ENCODE peak calls at places on chromosomes 13 and 19, in ten cellular contexts. E, I, P, D, V, R, Q, M, L and H are unnamed samples.
A peak's percentile ranks its signal among the peaks of the same experiment; 100 is the strongest.

GRCh38 chr19:2494084-2494446 is 18.1 kb downstream of the GADD45B start:
- DNase-seq in E (no peak), I (no peak), P (no peak), D (peak; percentile 89), V (no peak), R (no peak), Q (no peak), M (peak; percentile 65), L (no peak), H (no peak)

GRCh38 chr13:105948143-105948542 is 587.3 kb downstream of the EFNB2 start:
- DNase-seq in E (no peak), I (no peak), P (no peak), D (no peak), V (no peak), R (no peak), Q (no peak), M (no peak), L (no peak), H (no peak)

GRCh38 chr13:95083758-95084157 is 217.5 kb downstream of the ABCC4 start:
- DNase-seq in E (no peak), I (no peak), P (no peak), D (peak; percentile 83), V (peak; percentile 30), R (no peak), Q (no peak), M (peak; percentile 90), L (no peak), H (no peak)

GRCh38 chr13:22311734-22312404 is 641.0 kb downstream of the FGF9 start:
- DNase-seq in E (no peak), I (peak; percentile 47), P (no peak), D (no peak), V (no peak), R (no peak), Q (no peak), M (no peak), L (no peak), H (no peak)

GRCh38 chr19:43841990-43842389 is 14.9 kb downstream of the ZNF283 start:
- DNase-seq in E (no peak), I (no peak), P (no peak), D (no peak), V (no peak), R (no peak), Q (no peak), M (no peak), L (no peak), H (no peak)

GRCh38 chr19:35773020-35773809 is 2.1 kb upstream of the ARHGAP33 start:
- DNase-seq in E (no peak), I (no peak), P (no peak), D (peak; percentile 48), V (peak; percentile 29), R (no peak), Q (no peak), M (peak; percentile 23), L (no peak), H (no peak)

GRCh38 chr19:55423225-55423967 is 15.8 kb upstream of the UBE2S start:
- DNase-seq in E (no peak), I (no peak), P (no peak), D (no peak), V (no peak), R (no peak), Q (no peak), M (no peak), L (no peak), H (no peak)

GRCh38 chr13:51682691-51683090 is 98.4 kb downstream of the WDFY2 start:
- DNase-seq in E (no peak), I (no peak), P (no peak), D (peak; percentile 20), V (no peak), R (no peak), Q (no peak), M (peak; percentile 27), L (no peak), H (no peak)

GRCh38 chr13:110344320-110344719 is 37.2 kb downstream of the COL4A2 start:
- DNase-seq in E (no peak), I (no peak), P (no peak), D (no peak), V (no peak), R (no peak), Q (no peak), M (no peak), L (no peak), H (no peak)

GRCh38 chr19:5718032-5718578 is 1.8 kb downstream of the LONP1 start:
- DNase-seq in E (no peak), I (no peak), P (no peak), D (peak; percentile 74), V (no peak), R (no peak), Q (no peak), M (peak; percentile 72), L (no peak), H (no peak)

GRCh38 chr13:111926501-111927180 is 140.3 kb upstream of the SOX1 start:
- DNase-seq in E (no peak), I (no peak), P (no peak), D (no peak), V (no peak), R (no peak), Q (no peak), M (no peak), L (no peak), H (no peak)

GRCh38 chr13:59823495-59823894 is 340.2 kb downstream of the DIAPH3 start:
- DNase-seq in E (no peak), I (no peak), P (no peak), D (peak; percentile 77), V (peak; percentile 4), R (peak; percentile 1), Q (no peak), M (peak; percentile 77), L (no peak), H (no peak)

GRCh38 chr13:90084684-90085290 is 1262.7 kb upstream of the MIR17HG start:
- DNase-seq in E (no peak), I (no peak), P (no peak), D (peak; percentile 24), V (no peak), R (no peak), Q (no peak), M (no peak), L (no peak), H (no peak)

GRCh38 chr13:44870456-44870929 is 118.8 kb downstream of the NUFIP1 start:
- DNase-seq in E (no peak), I (no peak), P (peak; percentile 26), D (no peak), V (no peak), R (no peak), Q (no peak), M (no peak), L (no peak), H (peak; percentile 62)

GRCh38 chr13:24116103-24116502 is 44.4 kb upstream of the SPATA13 start:
- DNase-seq in E (no peak), I (no peak), P (no peak), D (no peak), V (no peak), R (no peak), Q (no peak), M (no peak), L (no peak), H (no peak)

GRCh38 chr19:48872182-48872883 is at the start of gene PPP1R15A:
- DNase-seq in E (peak; percentile 100), I (peak; percentile 96), P (peak; percentile 98), D (peak; percentile 98), V (peak; percentile 97), R (peak; percentile 90), Q (peak; percentile 99), M (peak; percentile 97), L (peak; percentile 99), H (peak; percentile 99)
- TF ChIP-seq CTCF in E (no peak), I (no peak), P (peak; percentile 83), D (no peak), V (no peak), R (no peak), Q (no peak), M (no peak), L (no peak), H (no peak)

DNA sequence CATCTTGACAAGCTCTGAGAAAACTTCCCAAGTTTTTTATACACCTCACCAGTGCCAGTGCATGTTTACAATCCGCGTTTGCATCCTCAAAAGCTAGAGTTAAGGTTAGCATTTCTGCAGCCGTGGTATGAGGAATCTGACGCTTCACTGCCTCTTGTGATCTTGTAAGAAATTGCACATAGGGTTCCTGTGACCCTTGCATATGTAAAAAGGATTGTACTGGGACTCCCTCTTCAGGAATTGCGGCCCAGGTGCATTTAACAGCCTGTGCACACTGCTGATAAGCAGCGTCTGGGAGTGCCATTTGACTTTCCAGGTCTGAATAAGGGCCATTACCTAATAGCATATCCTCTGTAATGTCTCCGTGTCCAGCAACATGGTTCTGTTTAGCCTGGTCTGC is 15.3 kb downstream of the FPR3 start:
- DNase-seq in E (no peak), I (no peak), P (no peak), D (no peak), V (no peak), R (no peak), Q (no peak), M (no peak), L (no peak), H (no peak)
- TF ChIP-seq CTCF in E (no peak), I (no peak), P (no peak), D (no peak), V (peak; percentile 21), R (no peak), Q (no peak), M (no peak), L (no peak), H (no peak)

DNA sequence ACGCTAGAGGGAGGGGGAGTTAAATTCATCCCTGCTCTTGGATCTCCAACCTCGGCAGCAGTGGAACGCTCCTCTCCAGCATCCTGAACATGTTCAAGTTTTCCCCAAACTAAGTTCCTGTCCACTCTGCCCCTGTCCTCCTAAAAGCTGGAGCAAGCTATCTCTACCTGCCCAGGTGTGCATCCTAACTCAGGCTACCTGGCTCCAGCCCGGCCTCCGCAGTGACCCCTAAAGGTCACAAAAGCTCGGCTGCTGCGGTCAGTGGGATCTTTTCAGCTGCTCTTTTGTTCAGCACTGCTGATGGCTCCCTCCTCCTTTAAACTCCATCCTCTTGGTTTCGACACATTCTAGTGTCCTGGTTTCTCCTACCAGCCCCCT is 1.4 kb downstream of the DCUN1D2 start:
- DNase-seq in E (no peak), I (no peak), P (no peak), D (peak; percentile 10), V (peak; percentile 8), R (no peak), Q (no peak), M (no peak), L (no peak), H (no peak)
- TF ChIP-seq CTCF in E (no peak), I (no peak), P (no peak), D (no peak), V (no peak), R (no peak), Q (no peak), M (no peak), L (no peak), H (no peak)

DNA sequence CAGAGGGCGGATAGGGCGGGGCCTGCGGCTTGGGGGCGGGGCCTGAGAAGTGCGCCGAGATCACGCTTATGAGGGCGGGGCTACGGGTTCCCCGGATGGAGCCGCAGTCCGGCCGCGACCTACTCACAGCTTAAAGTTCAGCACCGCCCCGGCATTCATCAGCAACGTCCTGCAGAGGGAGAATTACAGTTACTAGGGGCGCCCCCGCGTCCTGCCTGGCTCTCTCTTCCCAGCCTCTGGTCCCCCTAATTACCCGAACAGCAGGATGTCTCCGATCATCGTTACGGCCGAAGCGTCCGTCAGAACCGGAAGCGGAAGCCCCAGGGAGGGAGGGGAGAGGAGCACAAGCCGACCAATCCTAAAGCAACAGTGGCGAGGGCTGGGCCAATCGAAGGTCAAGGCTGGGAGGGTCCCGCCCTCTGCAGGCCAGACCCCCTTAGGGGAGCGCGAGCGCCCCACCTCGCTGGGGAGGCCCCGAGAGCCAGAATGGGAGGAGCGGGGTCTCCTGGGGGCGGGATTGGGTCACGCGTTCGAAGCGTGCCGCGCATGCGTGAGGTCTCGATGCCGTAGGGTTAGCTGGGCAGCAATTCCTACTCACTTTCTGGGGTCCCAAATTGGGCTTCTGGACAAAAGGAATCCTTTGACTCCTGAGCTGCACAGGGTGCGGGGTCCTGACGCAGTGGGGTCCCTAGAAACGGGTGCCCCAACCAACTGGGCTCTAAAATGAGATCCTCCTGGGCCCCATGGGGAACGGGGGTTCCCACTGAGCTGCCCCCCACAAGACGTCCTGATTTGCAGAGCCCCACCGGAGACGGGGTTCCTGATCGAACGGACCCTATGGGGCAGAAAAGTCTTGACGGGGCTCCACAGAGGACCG is at the start of gene SMIM7:
- DNase-seq in E (peak; percentile 95), I (peak; percentile 98), P (peak; percentile 96), D (peak; percentile 100), V (peak; percentile 100), R (peak; percentile 97), Q (peak; percentile 99), M (peak; percentile 98), L (peak; percentile 99), H (peak; percentile 99)
- TF ChIP-seq CTCF in E (no peak), I (no peak), P (peak; percentile 27), D (no peak), V (no peak), R (no peak), Q (no peak), M (peak; percentile 30), L (no peak), H (no peak)